ENCODE peak calls at places on chromosomes 7 and 10, in eight cellular contexts. G is stimulated activated naive CD8-positive, alpha-beta T cell treated with anti-CD3 and anti-CD28 coated beads, Interleukin-15, amount 100 ng/mL, for 72 hours; F is NAMALWA; L is HS-5; U is AG04450; J is spleen; E is astrocyte of the hippocampus; T is amniotic stem cell. K is an unnamed sample.

GRCh38 chr10:4260483-4260882 is 475.5 kb upstream of the KLF6 start:
- DNase-seq in F (no peak), U (no peak), J (no peak), T (no peak), E (no peak), L (no peak), G (no peak), K (no peak)

GRCh38 chr7:20647908-20648776 is 32.7 kb downstream of the ABCB5 start:
- DNase-seq in E (peak), T (no peak), F (peak), U (no peak), L (peak), G (no peak), J (no peak), K (no peak)

GRCh38 chr10:51918921-51919325 is 219.5 kb upstream of the CSTF2T start:
- DNase-seq in U (no peak), E (no peak), J (no peak), L (no peak), T (no peak), F (no peak), G (no peak), K (no peak)

GRCh38 chr10:34862892-34863291 is 47.8 kb upstream of the PARD3 start:
- DNase-seq in U (no peak), E (no peak), J (no peak), F (no peak), G (no peak), T (no peak), L (no peak), K (no peak)

GRCh38 chr7:137130751-137131158 is 212.8 kb downstream of the PTN start:
- DNase-seq in T (no peak), G (no peak), E (peak), F (no peak), L (no peak), J (peak), U (peak), K (peak)

GRCh38 chr7:1839701-1840100 is 169.6 kb downstream of the ELFN1 start:
- DNase-seq in E (no peak), T (no peak), G (no peak), L (no peak), U (no peak), F (no peak), J (peak), K (peak)

GRCh38 chr10:59155556-59155955 is 20.9 kb upstream of the PHYHIPL start:
- DNase-seq in G (no peak), U (no peak), F (no peak), J (no peak), L (no peak), T (no peak), E (no peak), K (no peak)

GRCh38 chr7:7554021-7554432 is 12.7 kb upstream of the MIOS start:
- DNase-seq in E (peak), J (no peak), F (no peak), T (peak), G (no peak), U (no peak), L (peak), K (no peak)

GRCh38 chr7:27117687-27118491 is 12.7 kb downstream of the HOXA4 start:
- DNase-seq in E (no peak), J (no peak), U (peak), F (no peak), T (no peak), L (no peak), G (no peak), K (peak)

GRCh38 chr7:131148258-131148657 is 179.4 kb upstream of the MKLN1 start:
- DNase-seq in G (no peak), E (no peak), J (no peak), U (no peak), T (no peak), L (no peak), F (no peak), K (no peak)

GRCh38 chr7:128020161-128020560 is 11.1 kb downstream of the LRRC4 start:
- DNase-seq in T (no peak), J (no peak), L (no peak), E (no peak), G (no peak), U (no peak), F (peak), K (no peak)

GRCh38 chr10:3102721-3103410 is 35.5 kb downstream of the PFKP start:
- DNase-seq in G (no peak), J (no peak), E (peak), F (no peak), T (no peak), L (no peak), U (no peak), K (no peak)

GRCh38 chr10:72425133-72425532 is 70.4 kb upstream of the DNAJB12 start:
- DNase-seq in L (no peak), E (peak), T (no peak), U (no peak), J (no peak), F (no peak), G (no peak), K (no peak)

GRCh38 chr7:11458736-11459483 is 373.1 kb downstream of the THSD7A start:
- DNase-seq in F (no peak), U (peak), L (peak), T (peak), E (peak), G (no peak), J (no peak), K (no peak)

GRCh38 chr10:44020322-44021111 is 364.4 kb downstream of the CXCL12 start:
- DNase-seq in U (no peak), F (no peak), L (no peak), E (no peak), T (no peak), J (no peak), G (no peak), K (peak)

GRCh38 chr7:46131916-46132795 is 211.1 kb upstream of the IGFBP3 start:
- DNase-seq in F (no peak), G (no peak), U (no peak), E (peak), L (no peak), J (peak), T (peak), K (no peak)

GRCh38 chr7:151550601-151551286 is 31.0 kb upstream of the RHEB start:
- DNase-seq in L (no peak), G (no peak), E (peak), F (no peak), J (no peak), U (peak), T (no peak), K (no peak)

GRCh38 chr7:23332881-23333612 is 33.9 kb downstream of the MALSU1 start:
- DNase-seq in U (no peak), L (no peak), G (no peak), J (no peak), T (no peak), F (no peak), E (no peak), K (no peak)

GRCh38 chr10:127563718-127564553 is 14.8 kb downstream of the NPS start:
- DNase-seq in T (no peak), F (peak), E (no peak), J (no peak), U (no peak), G (peak), L (no peak), K (no peak)

GRCh38 chr10:86357676-86358075 is 8.9 kb downstream of the GRID1 start:
- DNase-seq in E (no peak), L (no peak), F (no peak), G (no peak), T (no peak), U (no peak), J (peak), K (peak)